ENCODE peak calls at places on chromosomes 4 and X, in seven cellular contexts. R is gastrocnemius medialis, O is astrocyte, F is GM23248, D is cardiac muscle cell, P is psoas muscle, L is ovary. N is an unnamed sample.
A peak's percentile ranks its signal among the peaks of the same experiment; 100 is the strongest.

GRCh38 chr4:40515037-40515397 is 114.6 kb downstream of the RBM47 start:
- DNase-seq in O (peak; percentile 34), L (no peak), F (peak; percentile 11), R (no peak), D (peak; percentile 13), P (no peak), N (no peak)

GRCh38 chr4:4704267-4704666 is 155.2 kb upstream of the MSX1 start:
- DNase-seq in R (no peak), O (no peak), D (peak; percentile 60), L (no peak), P (no peak), F (peak; percentile 56), N (no peak)

GRCh38 chr4:42985971-42986370 is 93.5 kb downstream of the GRXCR1 start:
- DNase-seq in O (no peak), D (no peak), P (no peak), L (no peak), F (no peak), R (no peak), N (no peak)

GRCh38 chr4:125313497-125313896 is 1.3 kb upstream of the FAT4 start:
- DNase-seq in D (peak; percentile 94), R (no peak), P (no peak), O (peak; percentile 73), F (peak; percentile 91), L (peak; percentile 8), N (peak; percentile 13)

GRCh38 chrX:24577091-24577490 is 70.1 kb downstream of the PCYT1B start:
- DNase-seq in O (no peak), F (no peak), D (no peak), R (no peak), L (no peak), P (no peak), N (no peak)

GRCh38 chrX:49879656-49880277 is 483 bp downstream of the USP27X start:
- DNase-seq in L (no peak), D (peak; percentile 1), R (no peak), F (peak; percentile 16), O (no peak), P (no peak), N (no peak)

GRCh38 chrX:117713411-117713810 is 403.2 kb downstream of the KLHL13 start:
- DNase-seq in R (no peak), F (no peak), O (no peak), D (no peak), L (no peak), P (no peak), N (no peak)

GRCh38 chr4:27759621-27760020 is 899.0 kb downstream of the STIM2 start:
- DNase-seq in L (no peak), O (no peak), D (peak; percentile 0), R (no peak), P (no peak), F (no peak), N (no peak)

GRCh38 chr4:48538358-48538757 is 48.3 kb downstream of the ZAR1 start:
- DNase-seq in P (no peak), O (no peak), F (no peak), D (no peak), L (no peak), R (no peak), N (no peak)

GRCh38 chr4:111806331-111806730 is 338.9 kb upstream of the FAM241A start:
- DNase-seq in P (no peak), L (no peak), R (no peak), O (no peak), F (peak; percentile 3), D (no peak), N (no peak)

GRCh38 chr4:100823066-100823992 is 305.5 kb upstream of the EMCN start:
- DNase-seq in P (no peak), D (no peak), R (no peak), O (peak; percentile 68), L (no peak), F (peak; percentile 7), N (no peak)

GRCh38 chr4:173056708-173057107 is 111.9 kb upstream of the GALNT7 start:
- DNase-seq in F (no peak), L (no peak), O (no peak), D (no peak), P (no peak), R (no peak), N (no peak)

GRCh38 chrX:111646515-111646914 is 34.5 kb upstream of the ALG13 start:
- DNase-seq in R (no peak), D (no peak), P (no peak), O (no peak), L (no peak), F (no peak), N (no peak)

GRCh38 chrX:41543022-41543421 is 95.9 kb downstream of the NYX start:
- DNase-seq in D (no peak), R (no peak), P (no peak), L (no peak), F (no peak), O (no peak), N (no peak)

GRCh38 chr4:24471623-24472510 is 112.5 kb downstream of the DHX15 start:
- DNase-seq in P (peak; percentile 18), F (peak; percentile 34), L (peak; percentile 12), O (peak; percentile 11), D (peak; percentile 10), R (no peak), N (peak; percentile 34)

GRCh38 chrX:13223868-13224555 is 95.8 kb downstream of the ATXN3L start:
- DNase-seq in O (peak; percentile 92), F (peak; percentile 86), L (no peak), D (peak; percentile 93), P (no peak), R (no peak), N (no peak)

GRCh38 chrX:47133493-47133892 is 11.0 kb downstream of the NDUFB11 start:
- DNase-seq in O (no peak), P (no peak), F (no peak), D (no peak), L (no peak), R (no peak), N (no peak)

GRCh38 chr4:85776579-85776978 is 301.6 kb downstream of the ARHGAP24 start:
- DNase-seq in F (peak; percentile 72), L (no peak), O (peak; percentile 62), P (no peak), R (no peak), D (no peak), N (no peak)

GRCh38 chr4:3655485-3656429 is 110.4 kb upstream of the ADRA2C start:
- DNase-seq in F (no peak), P (no peak), R (no peak), D (no peak), O (no peak), L (no peak), N (no peak)

GRCh38 chr4:64784125-64784524 is 374.9 kb upstream of the TECRL start:
- DNase-seq in D (no peak), F (peak; percentile 68), O (peak; percentile 96), R (no peak), P (no peak), L (no peak), N (no peak)

GRCh38 chrX:7789200-7789599 is 53.8 kb upstream of the VCX start:
- DNase-seq in R (no peak), L (no peak), O (no peak), F (no peak), D (no peak), P (no peak), N (no peak)

GRCh38 chrX:119145241-119145653 is 17.6 kb upstream of the KIAA1210 start:
- DNase-seq in L (no peak), O (no peak), D (peak; percentile 34), R (no peak), P (no peak), F (peak; percentile 58), N (no peak)

GRCh38 chrX:95835223-95835622 is 849.4 kb upstream of the DIAPH2 start:
- DNase-seq in R (no peak), P (no peak), F (no peak), D (no peak), L (no peak), O (no peak), N (no peak)

GRCh38 chrX:95841863-95842262 is 842.8 kb upstream of the DIAPH2 start:
- DNase-seq in O (no peak), L (no peak), R (no peak), P (no peak), D (no peak), F (no peak), N (no peak)

GRCh38 chrX:95836517-95836916 is 848.1 kb upstream of the DIAPH2 start:
- DNase-seq in O (no peak), L (no peak), D (no peak), R (no peak), P (no peak), F (no peak), N (no peak)
- H3K27ac ChIP-seq in O (no peak overlapping the region), L (no peak overlapping the region), D (no peak overlapping the region), R (no peak overlapping the region), P (no peak overlapping the region), F (no peak overlapping the region), N (no peak overlapping the region)

GRCh38 chrX:130884627-130885026 is 18.4 kb downstream of the ENOX2 start:
- DNase-seq in F (no peak), R (no peak), L (no peak), P (no peak), D (no peak), O (no peak), N (no peak)

GRCh38 chrX:130887392-130887791 is 15.6 kb downstream of the ENOX2 start:
- DNase-seq in F (no peak), O (no peak), R (no peak), D (no peak), L (no peak), P (no peak), N (no peak)

GRCh38 chrX:130885508-130885907 is 17.5 kb downstream of the ENOX2 start:
- DNase-seq in R (no peak), D (no peak), O (no peak), P (no peak), F (no peak), L (no peak), N (no peak)

GRCh38 chrX:130885996-130886395 is 17.0 kb downstream of the ENOX2 start:
- DNase-seq in L (no peak), F (no peak), O (no peak), R (no peak), D (no peak), P (no peak), N (no peak)
- H3K27ac ChIP-seq in L (no peak overlapping the region), F (no peak overlapping the region), O (no peak overlapping the region), R (no peak overlapping the region), D (peak overlapping the region; percentile 47), P (no peak overlapping the region), N (no peak overlapping the region)

GRCh38 chrX:96761566-96761965 is 76.9 kb downstream of the DIAPH2 start:
- DNase-seq in D (no peak), L (no peak), P (no peak), R (no peak), O (no peak), F (no peak), N (no peak)
- H3K27ac ChIP-seq in D (no peak overlapping the region), L (no peak overlapping the region), P (no peak overlapping the region), R (no peak overlapping the region), O (no peak overlapping the region), F (no peak overlapping the region), N (no peak overlapping the region)

DNA sequence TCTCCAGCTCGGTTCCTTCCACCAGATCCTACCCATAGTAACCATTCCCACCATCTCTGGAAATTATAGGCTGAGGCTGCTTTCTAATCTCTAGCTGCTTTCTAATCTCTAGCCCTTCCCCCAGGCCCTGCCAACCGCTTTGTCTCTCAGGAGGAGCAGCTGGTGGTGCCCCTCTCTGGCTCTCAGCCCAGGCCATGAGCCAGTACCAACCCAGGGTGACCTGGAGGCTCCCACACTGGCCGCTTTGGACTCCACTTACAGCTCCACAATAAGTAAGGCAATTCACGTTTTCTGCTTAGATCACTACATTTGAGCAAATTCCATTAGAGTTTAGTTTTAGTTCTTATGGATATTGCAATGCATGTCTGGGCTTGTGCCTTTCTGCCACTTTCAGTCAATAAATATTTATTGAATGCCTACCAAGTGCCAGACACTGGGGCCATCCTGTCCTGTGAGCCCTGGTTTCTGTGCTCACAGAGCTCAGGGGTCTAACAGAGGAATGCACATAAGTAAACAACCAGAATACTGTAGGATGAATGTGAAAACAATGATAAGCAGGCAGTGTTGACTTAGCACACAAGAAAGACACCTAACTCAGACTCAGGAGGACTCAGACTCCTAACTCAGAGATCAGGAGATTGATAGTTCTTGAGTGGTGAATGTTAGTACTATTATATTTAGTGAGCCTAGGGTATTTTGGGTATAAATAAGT is 38.9 kb downstream of the SMC1A start:
- DNase-seq in D (no peak), F (no peak), O (no peak), R (no peak), P (no peak), L (no peak), N (no peak)
- H3K27ac ChIP-seq in D (no peak overlapping the region), F (no peak overlapping the region), O (no peak overlapping the region), R (no peak overlapping the region), P (no peak overlapping the region), L (no peak overlapping the region), N (no peak overlapping the region)

N was measured in substantia nigra.